ENCODE peak calls at places on chromosomes 13 and 19, in four cellular contexts. One of them, this sample, is unnamed.

GRCh38 chr13:48121733-48122132 is 26.8 kb upstream of the MED4 start:
- DNase-seq in K562: no peak
- DNase-seq in GM12878: no peak
- DNase-seq in H1: no peak
- DNase-seq in this sample: no peak

GRCh38 chr19:45424191-45425058 is 708 bp upstream of the ERCC1 start:
- DNase-seq in K562: peak
- DNase-seq in H1: peak
- DNase-seq in GM12878: no peak
- DNase-seq in this sample: peak

GRCh38 chr13:93700115-93700514 is 473.5 kb downstream of the GPC6 start:
- DNase-seq in GM12878: no peak
- DNase-seq in H1: no peak
- DNase-seq in K562: no peak
- DNase-seq in this sample: no peak

GRCh38 chr13:65600702-65601101 is 1629.4 kb downstream of the PCDH9 start:
- DNase-seq in K562: no peak
- DNase-seq in H1: no peak
- DNase-seq in GM12878: no peak
- DNase-seq in this sample: no peak

GRCh38 chr13:80131204-80131603 is 209.7 kb downstream of the SPRY2 start:
- DNase-seq in K562: no peak
- DNase-seq in H1: no peak
- DNase-seq in GM12878: no peak
- DNase-seq in this sample: peak

GRCh38 chr19:18590273-18591272 is 2.0 kb downstream of the REX1BD start:
- DNase-seq in K562: peak
- DNase-seq in H1: peak
- DNase-seq in GM12878: no peak
- DNase-seq in this sample: peak

GRCh38 chr19:16026756-16027155 is 49.5 kb upstream of the TPM4 start:
- DNase-seq in GM12878: no peak
- DNase-seq in H1: no peak
- DNase-seq in K562: no peak
- DNase-seq in this sample: no peak

GRCh38 chr13:23087884-23088283 is 92.9 kb upstream of the SGCG start:
- DNase-seq in K562: peak
- DNase-seq in H1: peak
- DNase-seq in GM12878: no peak
- DNase-seq in this sample: peak

GRCh38 chr13:70255406-70255991 is 147.2 kb upstream of the KLHL1 start:
- DNase-seq in K562: no peak
- DNase-seq in H1: no peak
- DNase-seq in GM12878: no peak
- DNase-seq in this sample: no peak

GRCh38 chr13:51278426-51279130 is 56.4 kb downstream of the FAM124A start:
- DNase-seq in GM12878: no peak
- DNase-seq in K562: no peak
- DNase-seq in H1: no peak
- DNase-seq in this sample: no peak

GRCh38 chr13:65488606-65489005 is 1741.5 kb downstream of the PCDH9 start:
- DNase-seq in K562: no peak
- DNase-seq in H1: no peak
- DNase-seq in GM12878: no peak
- DNase-seq in this sample: no peak

GRCh38 chr19:35609881-35610353 is 2.6 kb upstream of the HAUS5 start:
- DNase-seq in K562: no peak
- DNase-seq in H1: no peak
- DNase-seq in GM12878: peak
- DNase-seq in this sample: no peak

GRCh38 chr13:24280722-24281121 is 28.7 kb upstream of the C1QTNF9 start:
- DNase-seq in K562: no peak
- DNase-seq in GM12878: peak
- DNase-seq in H1: no peak
- DNase-seq in this sample: no peak

GRCh38 chr19:14786421-14786851 is 8.1 kb upstream of the ADGRE2 start:
- DNase-seq in GM12878: no peak
- DNase-seq in K562: peak
- DNase-seq in H1: peak
- DNase-seq in this sample: peak

GRCh38 chr13:28495586-28496564 is 947 bp upstream of the FLT1 start:
- DNase-seq in GM12878: no peak
- DNase-seq in H1: peak
- DNase-seq in K562: no peak
- DNase-seq in this sample: peak

GRCh38 chr19:38247734-38248268 is 8.4 kb downstream of the PPP1R14A start:
- DNase-seq in H1: no peak
- DNase-seq in K562: no peak
- DNase-seq in GM12878: no peak
- DNase-seq in this sample: no peak

GRCh38 chr19:38247126-38247525 is 9.0 kb downstream of the PPP1R14A start:
- DNase-seq in K562: no peak
- DNase-seq in H1: no peak
- DNase-seq in GM12878: no peak
- DNase-seq in this sample: no peak

GRCh38 chr19:38239816-38240215 is 15.8 kb upstream of the DPF1 start:
- DNase-seq in GM12878: no peak
- DNase-seq in K562: no peak
- DNase-seq in H1: no peak
- DNase-seq in this sample: no peak

GRCh38 chr19:38245826-38246498 is 10.2 kb downstream of the PPP1R14A start:
- DNase-seq in H1: no peak
- DNase-seq in GM12878: no peak
- DNase-seq in K562: no peak
- DNase-seq in this sample: no peak

DNA sequence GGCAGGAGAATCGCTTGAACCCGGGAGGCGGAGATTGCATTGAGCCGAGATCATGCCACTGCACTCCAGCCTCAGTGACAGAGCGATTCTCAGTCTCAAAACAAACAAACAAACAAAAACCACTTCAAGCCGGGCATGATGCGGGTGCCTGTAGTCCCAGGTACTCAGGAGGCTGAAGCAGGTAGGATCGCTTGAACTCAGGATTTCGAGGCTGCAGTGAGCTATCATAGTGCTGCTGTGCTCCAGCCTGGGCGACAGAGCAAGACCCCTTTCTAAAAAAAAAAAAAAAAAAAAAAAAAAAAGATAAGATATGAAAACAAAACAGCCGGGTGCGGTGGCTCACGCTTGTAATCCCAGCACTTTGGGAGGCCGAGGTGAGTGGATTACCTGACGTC is 12.9 kb downstream of the PPP1R14A start:
- DNase-seq in H1: no peak
- DNase-seq in GM12878: no peak
- DNase-seq in K562: no peak
- DNase-seq in this sample: no peak
- H3K4me3 ChIP-seq in H1: no peak
- H3K4me3 ChIP-seq in GM12878: peak
- H3K4me3 ChIP-seq in K562: no peak
- H3K4me3 ChIP-seq in this sample: peak

DNA sequence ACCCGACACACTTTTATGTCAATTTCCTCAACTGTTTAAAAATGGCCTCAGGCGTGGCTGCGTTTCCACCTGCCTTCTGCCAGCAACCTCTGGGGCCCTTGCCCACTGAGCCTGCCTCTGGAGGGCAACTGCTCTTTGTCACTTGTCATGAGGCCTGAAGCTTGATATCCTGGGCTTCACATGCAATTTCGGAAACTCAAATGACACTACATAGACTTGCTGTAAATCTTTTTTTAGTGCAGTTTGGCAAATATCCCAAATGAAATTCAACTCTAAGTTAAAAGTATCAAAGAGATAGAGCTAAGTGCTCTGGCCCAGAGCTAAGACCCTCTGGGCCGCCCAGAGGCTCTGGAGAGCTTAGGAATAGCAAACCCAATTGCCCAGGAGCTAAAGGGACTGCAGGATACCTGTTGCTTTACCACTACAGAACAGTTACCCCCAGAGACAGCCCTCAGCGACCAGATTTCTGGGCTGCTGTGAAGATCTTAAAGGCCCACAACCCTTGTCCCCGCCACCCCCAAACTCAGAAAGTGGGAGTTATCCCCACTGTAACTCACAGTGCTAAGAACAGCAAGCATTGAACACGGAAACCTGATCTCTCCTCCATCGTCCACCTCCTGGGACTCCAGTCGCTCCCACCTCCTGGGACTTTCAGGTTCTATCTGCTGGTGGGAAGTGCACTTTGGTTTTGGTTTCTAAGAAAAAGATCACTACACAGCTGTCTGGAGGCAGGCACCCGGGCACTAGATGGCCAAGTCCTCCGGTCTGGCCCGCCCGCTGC is 19.4 kb downstream of the GJA3 start:
- DNase-seq in K562: no peak
- DNase-seq in H1: no peak
- DNase-seq in GM12878: no peak
- DNase-seq in this sample: no peak
- TF ChIP-seq CREB1 in K562: no peak
- TF ChIP-seq CREB1 in H1: no peak
- TF ChIP-seq CREB1 in GM12878: no peak
- TF ChIP-seq CREB1 in this sample: no peak

DNA sequence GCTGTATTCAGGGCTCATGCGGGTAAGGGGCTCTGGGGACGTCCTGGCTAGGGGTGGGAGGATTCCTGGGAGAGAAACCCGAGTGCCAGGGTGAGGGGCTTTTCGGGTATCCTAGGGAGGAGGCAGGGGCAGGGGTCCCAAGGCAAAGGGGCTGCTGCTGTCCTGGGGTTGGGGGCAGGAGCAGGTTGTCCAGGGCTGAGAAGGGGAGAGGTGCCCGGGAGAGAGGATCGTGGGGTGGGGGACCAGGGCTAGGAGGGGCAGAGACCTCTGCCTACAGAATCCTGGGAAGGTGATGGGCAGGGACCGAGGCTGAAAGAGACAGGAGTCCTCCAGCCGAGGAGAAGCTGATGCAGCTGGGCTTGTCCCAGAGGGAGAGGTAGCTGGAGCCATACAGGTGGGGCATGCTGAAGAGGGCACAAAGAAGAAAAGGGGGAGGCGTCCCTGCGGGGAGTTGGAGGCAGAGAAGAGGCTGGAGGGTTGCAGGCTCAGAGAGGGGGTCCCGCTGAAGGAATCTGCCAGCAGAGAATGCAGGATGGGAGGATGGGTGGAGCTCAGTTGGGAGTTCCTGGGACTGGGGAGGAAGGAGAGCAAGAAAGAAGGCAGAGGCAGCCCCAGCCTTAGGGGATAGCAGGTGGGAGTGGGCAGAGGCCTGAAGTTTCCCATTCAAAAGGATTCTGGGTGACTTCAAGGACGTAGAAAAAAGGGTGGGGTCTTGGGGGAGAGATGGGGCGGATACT is 569 bp downstream of the CYP2S1 start:
- DNase-seq in GM12878: no peak
- DNase-seq in H1: no peak
- DNase-seq in K562: no peak
- DNase-seq in this sample: peak
- H3K4me3 ChIP-seq in GM12878: no peak
- H3K4me3 ChIP-seq in H1: peak
- H3K4me3 ChIP-seq in K562: peak
- H3K4me3 ChIP-seq in this sample: peak

DNA sequence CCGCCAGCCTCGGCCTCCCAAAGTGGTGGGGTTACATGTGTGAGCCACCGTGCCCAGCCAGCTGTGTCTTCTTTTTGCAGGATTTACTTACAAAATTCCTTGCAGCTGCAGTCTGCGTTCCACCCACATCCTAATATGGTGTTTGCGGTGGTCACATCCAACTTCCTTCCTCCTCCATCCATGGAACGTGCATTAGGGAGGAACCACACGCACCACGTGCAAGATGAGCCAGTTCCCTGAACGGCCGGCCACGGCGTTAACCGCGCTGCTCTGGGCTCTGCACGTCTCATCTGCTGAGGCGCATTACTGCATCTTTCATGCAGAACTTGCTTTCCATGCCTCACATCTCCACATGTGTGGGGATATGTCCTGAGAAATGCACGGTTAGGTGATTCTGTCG is 13.0 kb upstream of the SIGLEC11 start:
- DNase-seq in K562: no peak
- DNase-seq in H1: no peak
- DNase-seq in GM12878: no peak
- DNase-seq in this sample: no peak
- TF ChIP-seq CREB1 in K562: no peak
- TF ChIP-seq CREB1 in H1: no peak
- TF ChIP-seq CREB1 in GM12878: no peak
- TF ChIP-seq CREB1 in this sample: no peak

DNA sequence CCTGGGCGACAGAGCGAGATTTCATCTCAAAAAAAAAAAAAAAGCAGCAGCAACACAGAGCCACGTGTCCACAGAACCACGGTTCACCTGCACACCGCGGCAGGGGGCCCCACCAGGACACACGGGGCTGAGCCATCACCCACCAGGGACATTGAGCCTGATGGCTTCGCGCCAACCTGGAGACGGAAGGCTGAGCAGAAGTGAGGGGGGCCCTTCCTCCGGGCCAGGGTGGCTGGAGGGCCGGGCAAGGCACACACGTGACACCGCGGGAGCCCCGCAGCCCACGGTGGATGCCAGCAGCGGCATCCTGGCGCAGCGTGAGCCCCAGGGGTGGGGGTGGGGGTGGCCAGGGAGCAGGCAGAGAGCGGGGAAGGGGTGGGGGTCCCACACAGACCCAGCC is 33.8 kb downstream of the SBNO2 start:
- DNase-seq in GM12878: no peak
- DNase-seq in K562: no peak
- DNase-seq in H1: no peak
- DNase-seq in this sample: no peak
- H3K4me3 ChIP-seq in GM12878: no peak
- H3K4me3 ChIP-seq in K562: no peak
- H3K4me3 ChIP-seq in H1: no peak
- H3K4me3 ChIP-seq in this sample: no peak

DNA sequence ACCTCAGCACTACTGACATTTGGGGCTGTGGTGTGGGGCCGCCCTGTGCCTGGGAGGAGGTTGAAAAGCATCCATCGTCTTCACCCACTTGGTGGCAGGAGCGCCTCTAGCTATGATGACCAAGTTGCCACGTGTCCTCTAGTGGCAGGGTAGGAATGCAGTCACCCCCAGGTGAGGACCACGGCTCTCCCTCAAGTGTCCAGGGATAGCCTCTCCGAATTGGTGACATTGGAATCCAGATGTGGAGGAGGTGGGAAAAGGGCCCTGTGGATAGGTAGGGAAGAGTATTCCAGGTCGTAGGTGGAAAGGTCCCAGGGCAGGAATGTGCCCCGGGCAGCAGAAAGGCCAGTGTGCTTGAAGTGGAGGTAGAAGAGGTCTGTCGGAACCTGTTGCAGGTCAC is 37.6 kb downstream of the ARHGEF18 start:
- DNase-seq in H1: no peak
- DNase-seq in K562: peak
- DNase-seq in GM12878: no peak
- DNase-seq in this sample: peak
- TF ChIP-seq CREB1 in H1: no peak
- TF ChIP-seq CREB1 in K562: no peak
- TF ChIP-seq CREB1 in GM12878: no peak
- TF ChIP-seq CREB1 in this sample: no peak

GRCh38 chr13:109401307-109401706 is 385.1 kb downstream of the IRS2 start:
- DNase-seq in K562: no peak
- DNase-seq in GM12878: no peak
- DNase-seq in H1: no peak
- DNase-seq in this sample: peak
- H3K4me3 ChIP-seq in K562: no peak
- H3K4me3 ChIP-seq in GM12878: no peak
- H3K4me3 ChIP-seq in H1: no peak
- H3K4me3 ChIP-seq in this sample: no peak

GRCh38 chr13:40813662-40814454 is 24.4 kb downstream of the SLC25A15 start:
- DNase-seq in K562: peak
- DNase-seq in H1: peak
- DNase-seq in GM12878: no peak
- DNase-seq in this sample: peak
- TF ChIP-seq CREB1 in K562: no peak
- TF ChIP-seq CREB1 in H1: no peak
- TF ChIP-seq CREB1 in GM12878: no peak
- TF ChIP-seq CREB1 in this sample: no peak

GRCh38 chr13:110705356-110705825 is 525 bp downstream of the CARS2 start:
- DNase-seq in H1: no peak
- DNase-seq in K562: no peak
- DNase-seq in GM12878: no peak
- DNase-seq in this sample: no peak
- H3K4me3 ChIP-seq in H1: peak
- H3K4me3 ChIP-seq in K562: peak
- H3K4me3 ChIP-seq in GM12878: peak
- H3K4me3 ChIP-seq in this sample: peak

This sample was measured in GM23338.